ENCODE peak calls at places on chromosomes 11 and 22, in five cellular contexts. N is activated CD4-positive, CD25-positive, alpha-beta regulatory T cell; T is amniotic stem cell; F is activated CD8-positive, alpha-beta T cell treated with anti-CD3 and anti-CD28 coated beads, Interleukin-2, amount 10 ng/mL, durations not matched to agents 7 days and 5 days; D is ACHN. U is an unnamed sample.

GRCh38 chr11:26761382-26761781 is 39.5 kb upstream of the SLC5A12 start:
- DNase-seq in N (no peak), T (no peak), F (no peak), D (no peak), U (no peak)

GRCh38 chr22:36850682-36851081 is 10.1 kb upstream of the NCF4 start:
- DNase-seq in N (no peak), T (no peak), F (no peak), D (no peak), U (no peak)

GRCh38 chr11:69382131-69383128 is 88.5 kb downstream of the MYEOV start:
- DNase-seq in N (no peak), T (no peak), F (peak), D (no peak), U (no peak)

GRCh38 chr11:66491315-66491935 is 11.2 kb downstream of the DPP3 start:
- DNase-seq in N (no peak), T (no peak), F (no peak), D (no peak), U (no peak)

GRCh38 chr11:27720277-27720830 is 20.1 kb upstream of the BDNF start:
- DNase-seq in N (no peak), T (no peak), F (peak), D (peak), U (peak)

GRCh38 chr22:48238018-48238915 is 1475.8 kb downstream of the TBC1D22A start:
- DNase-seq in N (no peak), T (no peak), F (no peak), D (no peak), U (no peak)

GRCh38 chr11:26199341-26199740 is 132.6 kb upstream of the ANO3 start:
- DNase-seq in N (no peak), T (no peak), F (no peak), D (no peak), U (no peak)

GRCh38 chr22:50162391-50162956 is 8.1 kb upstream of the PANX2 start:
- DNase-seq in N (no peak), T (no peak), F (no peak), D (no peak), U (no peak)

GRCh38 chr11:45100338-45100737 is 46.1 kb upstream of the PRDM11 start:
- DNase-seq in N (no peak), T (no peak), F (peak), D (no peak), U (peak)

GRCh38 chr11:46391578-46392420 is at the start of gene CHRM4:
- DNase-seq in N (no peak), T (no peak), F (no peak), D (peak), U (peak)

GRCh38 chr11:69909561-69910518 is 90.6 kb upstream of the FGF3 start:
- DNase-seq in N (no peak), T (no peak), F (no peak), D (no peak), U (no peak)

GRCh38 chr22:32558681-32559355 is 84.2 kb downstream of the FBXO7 start:
- DNase-seq in N (no peak), T (peak), F (no peak), D (peak), U (peak)

GRCh38 chr11:42620796-42621195 is 691.0 kb upstream of the API5 start:
- DNase-seq in N (no peak), T (no peak), F (no peak), D (no peak), U (no peak)

GRCh38 chr22:36823177-36823839 is 6.5 kb upstream of the PVALB start:
- DNase-seq in N (no peak), T (no peak), F (no peak), D (no peak), U (no peak)

GRCh38 chr11:130555251-130555841 is 106.9 kb downstream of the ADAMTS15 start:
- DNase-seq in N (no peak), T (no peak), F (no peak), D (no peak), U (no peak)

GRCh38 chr11:22798890-22799289 is 30.7 kb downstream of the SVIP start:
- DNase-seq in N (no peak), T (no peak), F (no peak), D (no peak), U (no peak)

GRCh38 chr11:30617762-30618161 is 31.6 kb upstream of the MPPED2 start:
- DNase-seq in N (no peak), T (no peak), F (no peak), D (no peak), U (no peak)

GRCh38 chr11:12139144-12139881 is 28.9 kb downstream of the MICAL2 start:
- DNase-seq in N (no peak), T (no peak), F (no peak), D (no peak), U (no peak)

GRCh38 chr22:29267462-29267857 is 321 bp downstream of the RHBDD3 start:
- DNase-seq in N (no peak), T (no peak), F (no peak), D (no peak), U (no peak)

GRCh38 chr11:4672470-4672869 is 25.2 kb downstream of the OR51E2 start:
- DNase-seq in N (no peak), T (no peak), F (no peak), D (peak), U (no peak)

GRCh38 chr22:46007848-46008261 is 30.9 kb upstream of the WNT7B start:
- DNase-seq in N (no peak), T (peak), F (no peak), D (peak), U (no peak)